ENCODE peak calls at places on chromosomes 12 and 14, in eight cellular contexts. Y, I, O, B, C, S, A and H are unnamed samples.

GRCh38 chr12:1473418-1473817 is 121.0 kb downstream of the FBXL14 start:
- DNase-seq in Y (no peak), I (no peak), O (no peak), B (no peak), C (no peak), S (peak), A (no peak), H (no peak)

GRCh38 chr12:57461326-57461903 is 1.8 kb downstream of the GLI1 start:
- DNase-seq in Y (peak), I (peak), O (peak), B (no peak), C (no peak), S (peak), A (peak), H (no peak)

GRCh38 chr12:92554316-92554905 is 148.4 kb upstream of the PLEKHG7 start:
- DNase-seq in Y (no peak), I (no peak), O (no peak), B (no peak), C (no peak), S (no peak), A (no peak), H (no peak)

GRCh38 chr12:88206636-88207035 is 64.5 kb downstream of the TMTC3 start:
- DNase-seq in Y (no peak), I (no peak), O (no peak), B (no peak), C (no peak), S (no peak), A (no peak), H (no peak)

GRCh38 chr14:77579065-77579464 is 37.4 kb downstream of the SPTLC2 start:
- DNase-seq in Y (no peak), I (no peak), O (no peak), B (no peak), C (no peak), S (no peak), A (no peak), H (no peak)

GRCh38 chr12:22626429-22626828 is 1.5 kb downstream of the ETNK1 start:
- DNase-seq in Y (no peak), I (no peak), O (no peak), B (no peak), C (no peak), S (no peak), A (no peak), H (no peak)

GRCh38 chr12:30457621-30458289 is 237.9 kb downstream of the IPO8 start:
- DNase-seq in Y (no peak), I (no peak), O (peak), B (peak), C (no peak), S (no peak), A (no peak), H (no peak)

GRCh38 chr14:73785336-73785833 is 66.2 kb upstream of the PTGR2 start:
- DNase-seq in Y (no peak), I (peak), O (peak), B (no peak), C (no peak), S (peak), A (no peak), H (no peak)

GRCh38 chr12:110816761-110817160 is 30.0 kb upstream of the CCDC63 start:
- DNase-seq in Y (no peak), I (no peak), O (no peak), B (no peak), C (no peak), S (no peak), A (no peak), H (no peak)

GRCh38 chr12:3295648-3296408 is 195.2 kb upstream of the PRMT8 start:
- DNase-seq in Y (peak), I (no peak), O (no peak), B (no peak), C (no peak), S (no peak), A (no peak), H (no peak)

GRCh38 chr12:101327054-101327453 is 47.1 kb downstream of the UTP20 start:
- DNase-seq in Y (no peak), I (no peak), O (no peak), B (no peak), C (no peak), S (no peak), A (no peak), H (no peak)

GRCh38 chr12:27345376-27345775 is 12.7 kb downstream of the BMAL2 start:
- DNase-seq in Y (no peak), I (no peak), O (no peak), B (no peak), C (no peak), S (no peak), A (no peak), H (no peak)

GRCh38 chr14:34103176-34103575 is 152.3 kb upstream of the EGLN3 start:
- DNase-seq in Y (no peak), I (no peak), O (no peak), B (no peak), C (no peak), S (no peak), A (no peak), H (no peak)

GRCh38 chr14:49769581-49770211 is 1.7 kb downstream of the KLHDC2 start:
- DNase-seq in Y (no peak), I (no peak), O (no peak), B (no peak), C (no peak), S (no peak), A (peak), H (no peak)

GRCh38 chr12:51519755-51520154 is 71.3 kb upstream of the SCN8A start:
- DNase-seq in Y (no peak), I (no peak), O (no peak), B (no peak), C (no peak), S (no peak), A (no peak), H (no peak)

GRCh38 chr14:64804754-64805260 is 74.9 kb downstream of the SPTB start:
- DNase-seq in Y (no peak), I (peak), O (no peak), B (no peak), C (no peak), S (peak), A (no peak), H (no peak)

GRCh38 chr12:94175763-94176660 is 27.6 kb downstream of the PLXNC1 start:
- DNase-seq in Y (no peak), I (no peak), O (no peak), B (no peak), C (no peak), S (no peak), A (no peak), H (no peak)

GRCh38 chr12:69330475-69331473 is 17.4 kb upstream of the LYZ start:
- DNase-seq in Y (peak), I (no peak), O (peak), B (no peak), C (no peak), S (peak), A (no peak), H (no peak)

GRCh38 chr14:49770212-49770817 is 2.4 kb downstream of the KLHDC2 start:
- DNase-seq in Y (peak), I (no peak), O (no peak), B (no peak), C (no peak), S (no peak), A (no peak), H (no peak)

GRCh38 chr12:95412826-95413311 is 61.1 kb upstream of the METAP2 start:
- DNase-seq in Y (no peak), I (no peak), O (no peak), B (peak), C (no peak), S (no peak), A (no peak), H (no peak)

GRCh38 chr14:69685217-69685616 is 73.8 kb downstream of the SUSD6 start:
- DNase-seq in Y (no peak), I (no peak), O (no peak), B (no peak), C (no peak), S (no peak), A (no peak), H (no peak)

GRCh38 chr14:76204436-76205230 is 52.9 kb downstream of the GPATCH2L start:
- DNase-seq in Y (no peak), I (no peak), O (no peak), B (no peak), C (no peak), S (no peak), A (no peak), H (no peak)

GRCh38 chr12:104747956-104748355 is 210.1 kb downstream of the SLC41A2 start:
- DNase-seq in Y (no peak), I (no peak), O (no peak), B (no peak), C (no peak), S (no peak), A (no peak), H (no peak)

GRCh38 chr14:68789798-68790655 is 2.8 kb downstream of the ZFP36L1 start:
- DNase-seq in Y (peak), I (peak), O (no peak), B (no peak), C (no peak), S (peak), A (peak), H (peak)

GRCh38 chr12:54359762-54360351 is 4.4 kb downstream of the GPR84 start:
- DNase-seq in Y (no peak), I (no peak), O (no peak), B (no peak), C (no peak), S (no peak), A (no peak), H (no peak)
- H3K4me3 ChIP-seq in Y (peak), I (peak), O (peak), B (peak), C (peak), S (peak), A (peak), H (peak)

GRCh38 chr12:19025582-19025981 is 104.0 kb upstream of the PLEKHA5 start:
- DNase-seq in Y (no peak), I (no peak), O (no peak), B (no peak), C (no peak), S (no peak), A (no peak), H (no peak)
- H3K27ac ChIP-seq in Y (no peak), I (no peak), O (no peak), B (no peak), C (no peak), S (no peak), A (no peak), H (no peak)

GRCh38 chr12:7038591-7038990 is 20.3 kb upstream of the LPCAT3 start:
- DNase-seq in Y (no peak), I (no peak), O (no peak), B (no peak), C (no peak), S (no peak), A (peak), H (no peak)

GRCh38 chr12:7039403-7039802 is 21.1 kb upstream of the C1S start:
- DNase-seq in Y (no peak), I (no peak), O (no peak), B (no peak), C (no peak), S (no peak), A (peak), H (no peak)

GRCh38 chr12:7045913-7046312 is 14.6 kb upstream of the C1S start:
- DNase-seq in Y (no peak), I (no peak), O (no peak), B (no peak), C (no peak), S (no peak), A (no peak), H (no peak)

GRCh38 chr12:7046383-7047143 is 14.0 kb upstream of the C1S start:
- DNase-seq in Y (no peak), I (no peak), O (no peak), B (no peak), C (no peak), S (no peak), A (no peak), H (no peak)

DNA sequence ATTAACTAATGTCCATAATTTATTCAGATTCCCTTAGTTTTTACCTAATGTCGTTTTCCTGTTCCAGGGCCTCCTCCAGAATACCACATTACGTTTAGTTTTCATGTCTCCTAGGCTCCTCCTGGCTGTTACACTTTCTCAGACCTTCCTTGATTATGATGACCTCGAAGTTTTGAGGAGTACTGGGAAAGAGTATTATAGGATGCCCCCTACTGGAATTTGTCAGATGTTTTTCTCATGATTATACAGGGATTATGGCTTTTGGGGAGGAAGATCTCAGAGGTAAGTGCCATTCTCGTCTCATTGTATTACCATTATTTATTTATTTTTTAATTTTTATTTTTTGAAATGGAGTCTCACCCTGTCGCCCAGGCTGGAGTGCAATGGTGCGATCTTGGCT is 17.7 kb upstream of the C1S start:
- DNase-seq in Y (no peak), I (no peak), O (peak), B (peak), C (no peak), S (no peak), A (no peak), H (no peak)
- TF ChIP-seq POLR2AphosphoS5 in Y (no peak), I (no peak), O (no peak), B (no peak), C (no peak), S (no peak), A (no peak), H (no peak)

DNA sequence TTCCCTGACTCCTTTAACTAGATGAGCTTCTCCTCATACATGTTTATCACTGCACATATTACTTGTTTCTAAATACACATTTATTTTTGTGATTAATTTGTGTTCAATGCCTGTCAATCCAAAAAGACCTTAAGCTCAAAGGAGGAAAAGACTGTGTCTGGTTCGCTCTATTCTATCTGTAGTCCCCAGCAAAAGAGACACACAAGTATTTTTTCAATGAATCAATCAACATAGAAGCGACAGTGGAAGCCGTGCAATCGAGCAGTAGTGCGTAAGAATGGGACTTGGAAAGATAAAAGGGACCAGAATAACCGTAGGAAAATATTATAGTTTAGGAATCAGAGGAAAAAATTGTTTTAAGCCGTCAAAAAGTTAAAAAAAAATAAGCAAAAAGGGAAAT is 951 bp downstream of the WDHD1 start:
- DNase-seq in Y (no peak), I (no peak), O (no peak), B (no peak), C (no peak), S (no peak), A (no peak), H (no peak)
- H3K4me3 ChIP-seq in Y (peak), I (no peak), O (peak), B (peak), C (peak), S (peak), A (no peak), H (peak)

GRCh38 chr14:51931308-51931707 is 58.0 kb upstream of the RTRAF start:
- DNase-seq in Y (no peak), I (no peak), O (no peak), B (no peak), C (no peak), S (no peak), A (no peak), H (no peak)
- H3K27ac ChIP-seq in Y (no peak), I (no peak), O (no peak), B (no peak), C (no peak), S (no peak), A (no peak), H (no peak)

DNA sequence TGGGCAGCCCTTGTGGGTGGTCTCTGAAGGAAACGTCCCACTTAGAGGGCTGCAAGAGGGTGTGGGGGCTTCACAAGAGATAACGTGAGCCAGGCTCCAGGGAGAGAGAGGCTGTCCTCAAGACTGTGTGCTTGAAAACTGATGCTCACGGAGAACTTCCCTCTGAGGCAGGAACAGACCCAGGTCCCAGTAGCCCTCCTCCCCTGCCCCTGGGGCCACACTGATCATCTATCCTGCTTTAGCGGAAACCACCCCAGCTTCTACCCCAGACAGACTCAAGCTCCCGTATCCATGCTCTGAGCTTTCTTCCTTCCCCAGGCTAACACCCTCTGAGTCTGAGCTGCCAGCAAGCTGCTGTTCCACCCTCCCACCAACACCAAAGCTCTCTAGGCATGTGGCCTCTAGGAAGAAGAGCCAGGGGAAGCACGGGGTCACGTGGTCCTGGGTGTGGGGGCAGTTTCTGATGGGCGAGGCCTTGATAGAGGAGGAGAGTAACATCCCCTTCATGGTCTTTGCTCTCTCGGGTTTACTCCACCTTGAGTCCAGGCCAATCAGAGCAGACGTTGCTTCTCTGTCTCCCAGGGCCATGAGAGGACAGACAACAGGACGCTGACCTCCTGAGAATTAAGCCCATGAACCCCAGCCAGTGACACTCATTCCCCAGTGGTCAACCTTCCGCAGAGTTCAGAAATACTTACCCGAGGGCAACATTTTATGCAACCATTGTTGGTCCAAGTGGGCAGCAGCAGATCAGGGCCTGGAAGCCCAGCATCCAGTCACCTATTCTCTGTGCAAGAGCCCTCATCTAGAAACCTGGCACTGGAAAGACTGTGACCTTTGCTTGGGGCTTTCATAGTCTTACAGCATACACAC is 1.3 kb downstream of the PCK2 start:
- DNase-seq in Y (no peak), I (no peak), O (peak), B (no peak), C (no peak), S (peak), A (no peak), H (no peak)
- TF ChIP-seq POLR2AphosphoS5 in Y (no peak), I (peak), O (peak), B (peak), C (no peak), S (no peak), A (no peak), H (no peak)

GRCh38 chr14:60637138-60637489 is 12.2 kb downstream of the SIX1 start:
- DNase-seq in Y (no peak), I (no peak), O (no peak), B (no peak), C (no peak), S (no peak), A (no peak), H (no peak)
- H3K4me3 ChIP-seq in Y (peak), I (no peak), O (peak), B (no peak), C (peak), S (peak), A (no peak), H (peak)

GRCh38 chr12:42759622-42760273 is 170.2 kb upstream of the PRICKLE1 start:
- DNase-seq in Y (peak), I (peak), O (no peak), B (no peak), C (peak), S (no peak), A (no peak), H (no peak)

GRCh38 chr12:42756841-42757661 is 167.5 kb upstream of the PRICKLE1 start:
- DNase-seq in Y (no peak), I (no peak), O (no peak), B (peak), C (no peak), S (no peak), A (no peak), H (no peak)

GRCh38 chr12:42760550-42760949 is 171.0 kb upstream of the PRICKLE1 start:
- DNase-seq in Y (no peak), I (no peak), O (no peak), B (no peak), C (no peak), S (no peak), A (no peak), H (no peak)

GRCh38 chr12:42758806-42759205 is 169.3 kb upstream of the PRICKLE1 start:
- DNase-seq in Y (no peak), I (no peak), O (no peak), B (no peak), C (no peak), S (no peak), A (no peak), H (no peak)

GRCh38 chr12:42757735-42758134 is 168.2 kb upstream of the PRICKLE1 start:
- DNase-seq in Y (no peak), I (no peak), O (no peak), B (no peak), C (no peak), S (no peak), A (no peak), H (no peak)
- H3K27ac ChIP-seq in Y (no peak), I (no peak), O (no peak), B (no peak), C (no peak), S (no peak), A (no peak), H (no peak)

GRCh38 chr14:22521449-22522239 is 67.4 kb downstream of the DAD1 start:
- DNase-seq in Y (peak), I (no peak), O (no peak), B (no peak), C (no peak), S (no peak), A (no peak), H (no peak)
- TF ChIP-seq POLR2AphosphoS5 in Y (no peak), I (no peak), O (no peak), B (no peak), C (no peak), S (no peak), A (no peak), H (no peak)